ENCODE peak calls at places on chromosome 22, in four cellular contexts. One of them, this sample, is unnamed.

GRCh38 chr22:37843746-37844089 is 416 bp downstream of the ANKRD54 start:
- DNase-seq in heart left ventricle: no peak
- DNase-seq in prostate gland: peak
- DNase-seq in ovary: peak
- DNase-seq in this sample: no peak

GRCh38 chr22:45512363-45512762 is 9.7 kb downstream of the FBLN1 start:
- DNase-seq in ovary: no peak
- DNase-seq in heart left ventricle: peak
- DNase-seq in prostate gland: no peak
- DNase-seq in this sample: no peak

GRCh38 chr22:27170491-27170890 is 513.1 kb downstream of the MIAT start:
- DNase-seq in prostate gland: no peak
- DNase-seq in ovary: peak
- DNase-seq in heart left ventricle: no peak
- DNase-seq in this sample: no peak

GRCh38 chr22:49162841-49163240 is 664.8 kb downstream of the BRD1 start:
- DNase-seq in prostate gland: no peak
- DNase-seq in ovary: no peak
- DNase-seq in heart left ventricle: peak
- DNase-seq in this sample: no peak

GRCh38 chr22:39534092-39534506 is 1.6 kb upstream of the RPS19BP1 start:
- DNase-seq in heart left ventricle: no peak
- DNase-seq in prostate gland: no peak
- DNase-seq in ovary: no peak
- DNase-seq in this sample: no peak

GRCh38 chr22:32829451-32829851 is 27.9 kb downstream of the TIMP3 start:
- DNase-seq in prostate gland: no peak
- DNase-seq in heart left ventricle: no peak
- DNase-seq in ovary: no peak
- DNase-seq in this sample: no peak

GRCh38 chr22:19103881-19104821 is 18.1 kb downstream of the DGCR2 start:
- DNase-seq in ovary: no peak
- DNase-seq in prostate gland: no peak
- DNase-seq in heart left ventricle: no peak
- DNase-seq in this sample: no peak

GRCh38 chr22:24170189-24170588 is 11.1 kb upstream of the SUSD2 start:
- DNase-seq in ovary: no peak
- DNase-seq in prostate gland: no peak
- DNase-seq in heart left ventricle: no peak
- DNase-seq in this sample: no peak

GRCh38 chr22:50284479-50284878 is 14.3 kb upstream of the MAPK11 start:
- DNase-seq in heart left ventricle: no peak
- DNase-seq in prostate gland: no peak
- DNase-seq in ovary: no peak
- DNase-seq in this sample: no peak

GRCh38 chr22:24466831-24467249 is 28.3 kb upstream of the UPB1 start:
- DNase-seq in prostate gland: no peak
- DNase-seq in ovary: peak
- DNase-seq in heart left ventricle: no peak
- DNase-seq in this sample: no peak

GRCh38 chr22:49825944-49826602 is 1.6 kb downstream of the BRD1 start:
- DNase-seq in prostate gland: no peak
- DNase-seq in ovary: no peak
- DNase-seq in heart left ventricle: peak
- DNase-seq in this sample: no peak

GRCh38 chr22:37427128-37427710 is at the start of gene ELFN2:
- DNase-seq in prostate gland: no peak
- DNase-seq in ovary: no peak
- DNase-seq in heart left ventricle: no peak
- DNase-seq in this sample: no peak

GRCh38 chr22:48832592-48832991 is 995.1 kb downstream of the BRD1 start:
- DNase-seq in ovary: no peak
- DNase-seq in prostate gland: no peak
- DNase-seq in heart left ventricle: no peak
- DNase-seq in this sample: no peak

GRCh38 chr22:36528336-36528735 is 630 bp downstream of the EIF3D start:
- DNase-seq in heart left ventricle: no peak
- DNase-seq in ovary: no peak
- DNase-seq in prostate gland: no peak
- DNase-seq in this sample: no peak

GRCh38 chr22:45227645-45228400 is 12.9 kb downstream of the KIAA0930 start:
- DNase-seq in heart left ventricle: no peak
- DNase-seq in prostate gland: no peak
- DNase-seq in ovary: no peak
- DNase-seq in this sample: no peak

GRCh38 chr22:41469218-41469851 is 418 bp downstream of the ACO2 start:
- DNase-seq in ovary: no peak
- DNase-seq in heart left ventricle: no peak
- DNase-seq in prostate gland: no peak
- DNase-seq in this sample: no peak

GRCh38 chr22:40181323-40181722 is 3.6 kb downstream of the TNRC6B start:
- DNase-seq in ovary: no peak
- DNase-seq in heart left ventricle: no peak
- DNase-seq in prostate gland: no peak
- DNase-seq in this sample: no peak

GRCh38 chr22:37544955-37545702 is 15.2 kb upstream of the CDC42EP1 start:
- DNase-seq in ovary: peak
- DNase-seq in prostate gland: no peak
- DNase-seq in heart left ventricle: peak
- DNase-seq in this sample: peak

GRCh38 chr22:27809226-27809625 is 7.7 kb upstream of the MN1 start:
- DNase-seq in ovary: no peak
- DNase-seq in heart left ventricle: no peak
- DNase-seq in prostate gland: no peak
- DNase-seq in this sample: no peak

GRCh38 chr22:37426532-37427127 is 649 bp downstream of the ELFN2 start:
- DNase-seq in heart left ventricle: no peak
- DNase-seq in prostate gland: no peak
- DNase-seq in ovary: no peak
- DNase-seq in this sample: no peak

GRCh38 chr22:43554259-43554636 is 142.4 kb downstream of the MPPED1 start:
- DNase-seq in heart left ventricle: no peak
- DNase-seq in prostate gland: no peak
- DNase-seq in ovary: no peak
- DNase-seq in this sample: no peak

GRCh38 chr22:40694409-40694808 is 15.1 kb downstream of the MCHR1 start:
- DNase-seq in heart left ventricle: no peak
- DNase-seq in ovary: no peak
- DNase-seq in prostate gland: peak
- DNase-seq in this sample: no peak

GRCh38 chr22:27627444-27627833 is 174.1 kb downstream of the MN1 start:
- DNase-seq in heart left ventricle: no peak
- DNase-seq in prostate gland: no peak
- DNase-seq in ovary: no peak
- DNase-seq in this sample: no peak

GRCh38 chr22:18078329-18079041 is 695 bp downstream of the PEX26 start:
- DNase-seq in heart left ventricle: no peak
- DNase-seq in ovary: no peak
- DNase-seq in prostate gland: no peak
- DNase-seq in this sample: no peak
- TF ChIP-seq POLR2A in heart left ventricle: no peak
- TF ChIP-seq POLR2A in ovary: no peak
- TF ChIP-seq POLR2A in prostate gland: no peak
- TF ChIP-seq POLR2A in this sample: no peak

DNA sequence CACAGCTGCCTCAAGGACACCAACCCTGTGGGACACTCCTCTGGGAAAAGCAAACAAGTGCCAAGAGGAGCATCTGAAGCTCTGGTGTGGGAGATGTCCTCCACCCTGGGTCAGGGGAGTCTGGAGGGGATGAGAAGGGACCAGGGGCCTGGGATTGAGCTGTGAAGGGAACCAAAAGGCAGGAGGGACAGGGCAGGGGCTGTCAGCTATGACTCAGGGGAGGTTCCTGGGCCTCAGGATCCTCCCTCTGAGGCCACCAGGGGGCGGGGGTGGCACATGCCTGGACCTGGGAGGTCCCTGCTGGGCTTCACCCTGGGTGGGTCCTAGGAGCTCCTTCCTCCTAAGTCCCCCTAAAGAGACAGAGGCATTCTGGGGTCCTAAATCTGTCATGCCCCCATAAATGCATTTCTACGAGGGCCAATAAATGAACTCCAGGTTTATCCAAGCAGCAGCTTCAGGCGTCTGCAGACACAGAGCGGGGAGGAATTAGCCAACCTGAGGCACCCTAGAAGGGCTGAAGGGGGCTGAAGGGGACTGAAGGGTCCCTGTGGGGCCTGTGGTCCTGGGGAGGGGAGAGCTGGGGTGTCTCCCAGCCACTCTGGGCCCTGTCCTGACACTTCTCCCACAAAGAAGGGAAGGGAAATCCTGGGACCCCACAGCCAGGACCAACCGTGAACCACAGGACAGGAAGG is 31.9 kb upstream of the IGLL5 start:
- DNase-seq in heart left ventricle: no peak
- DNase-seq in ovary: no peak
- DNase-seq in prostate gland: no peak
- DNase-seq in this sample: no peak
- TF ChIP-seq CTCF in heart left ventricle: peak
- TF ChIP-seq CTCF in ovary: no peak
- TF ChIP-seq CTCF in prostate gland: peak
- TF ChIP-seq CTCF in this sample: no peak

GRCh38 chr22:22394589-22394988 is 114.0 kb downstream of the ZNF280B start:
- DNase-seq in ovary: no peak
- DNase-seq in prostate gland: no peak
- DNase-seq in heart left ventricle: no peak
- DNase-seq in this sample: peak
- H3K4me3 ChIP-seq in ovary: no peak
- H3K4me3 ChIP-seq in prostate gland: no peak
- H3K4me3 ChIP-seq in heart left ventricle: no peak
- H3K4me3 ChIP-seq in this sample: no peak

DNA sequence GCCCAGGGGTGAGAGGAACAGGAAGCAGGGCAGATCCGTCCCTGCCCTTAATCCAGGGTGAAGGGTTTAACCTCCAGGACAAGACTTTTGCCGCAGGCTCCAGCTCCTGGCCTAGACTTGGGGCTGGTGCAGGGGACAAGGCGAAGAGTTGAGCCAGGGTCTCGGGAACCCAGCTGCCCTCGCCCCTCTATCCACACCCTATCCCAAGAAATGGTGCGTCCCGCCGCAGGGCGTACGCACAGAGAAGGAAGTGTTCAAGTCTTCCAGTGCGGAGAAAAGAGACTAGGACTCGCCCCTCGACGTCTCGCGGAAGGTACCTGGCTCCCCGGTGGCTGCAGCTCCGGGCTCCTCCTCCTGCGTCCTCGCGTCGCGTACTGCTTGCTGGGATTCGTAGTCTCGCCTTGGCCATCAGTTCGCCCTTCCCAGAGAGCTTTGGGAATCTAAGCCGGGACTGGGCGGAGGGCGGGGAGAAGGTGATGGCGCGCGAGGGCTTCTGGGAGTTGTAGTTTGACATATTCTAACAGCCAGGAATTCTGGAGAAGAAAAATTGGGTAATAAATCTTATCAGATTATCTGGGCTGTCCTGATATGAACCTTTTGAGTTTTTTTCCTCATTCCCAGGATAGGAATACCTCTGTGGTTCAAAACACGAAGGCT is at the start of gene ZMAT5:
- DNase-seq in ovary: peak
- DNase-seq in prostate gland: peak
- DNase-seq in heart left ventricle: peak
- DNase-seq in this sample: peak
- TF ChIP-seq POLR2A in ovary: no peak
- TF ChIP-seq POLR2A in prostate gland: peak
- TF ChIP-seq POLR2A in heart left ventricle: peak
- TF ChIP-seq POLR2A in this sample: no peak

GRCh38 chr22:31148953-31149627 is 8.8 kb upstream of the PLA2G3 start:
- DNase-seq in ovary: peak
- DNase-seq in heart left ventricle: peak
- DNase-seq in prostate gland: peak
- DNase-seq in this sample: peak
- TF ChIP-seq CTCF in ovary: peak
- TF ChIP-seq CTCF in heart left ventricle: peak
- TF ChIP-seq CTCF in prostate gland: peak
- TF ChIP-seq CTCF in this sample: peak

This sample was measured in lower leg skin.